ENCODE peak calls at places on chromosome 7, in ten cellular contexts. One of them, this sample, is unnamed. For H3K27me3, the result is how much of the 10 kb centered on the place peaks cover.

GRCh38 chr7:77797734-77798393 is 370 bp downstream of the TMEM60 start:
- DNase-seq in heart left ventricle: peak
- DNase-seq in cardiac muscle cell: no peak
- DNase-seq in dorsolateral prefrontal cortex: peak
- DNase-seq in neural progenitor cell: peak
- DNase-seq in GM23248: peak
- DNase-seq in WERI-Rb-1: no peak
- DNase-seq in right atrium auricular region: peak
- DNase-seq in effector memory CD4-positive, alpha-beta T cell: no peak
- DNase-seq in CD4-positive, alpha-beta memory T cell: no peak
- DNase-seq in this sample: peak

GRCh38 chr7:147240468-147240867 is 1123.9 kb downstream of the CNTNAP2 start:
- DNase-seq in right atrium auricular region: no peak
- DNase-seq in WERI-Rb-1: no peak
- DNase-seq in effector memory CD4-positive, alpha-beta T cell: no peak
- DNase-seq in GM23248: no peak
- DNase-seq in heart left ventricle: no peak
- DNase-seq in cardiac muscle cell: no peak
- DNase-seq in dorsolateral prefrontal cortex: no peak
- DNase-seq in CD4-positive, alpha-beta memory T cell: no peak
- DNase-seq in neural progenitor cell: no peak
- DNase-seq in this sample: no peak

GRCh38 chr7:1752771-1753562 is 82.9 kb downstream of the ELFN1 start:
- DNase-seq in dorsolateral prefrontal cortex: no peak
- DNase-seq in effector memory CD4-positive, alpha-beta T cell: no peak
- DNase-seq in neural progenitor cell: no peak
- DNase-seq in CD4-positive, alpha-beta memory T cell: no peak
- DNase-seq in right atrium auricular region: no peak
- DNase-seq in heart left ventricle: no peak
- DNase-seq in GM23248: no peak
- DNase-seq in WERI-Rb-1: no peak
- DNase-seq in cardiac muscle cell: no peak
- DNase-seq in this sample: no peak

GRCh38 chr7:108083980-108084379 is 46.2 kb downstream of the LAMB4 start:
- DNase-seq in effector memory CD4-positive, alpha-beta T cell: no peak
- DNase-seq in heart left ventricle: no peak
- DNase-seq in cardiac muscle cell: peak
- DNase-seq in GM23248: peak
- DNase-seq in right atrium auricular region: no peak
- DNase-seq in WERI-Rb-1: no peak
- DNase-seq in neural progenitor cell: no peak
- DNase-seq in CD4-positive, alpha-beta memory T cell: no peak
- DNase-seq in dorsolateral prefrontal cortex: no peak
- DNase-seq in this sample: no peak

GRCh38 chr7:135519233-135519688 is 9.4 kb upstream of the CNOT4 start:
- DNase-seq in heart left ventricle: no peak
- DNase-seq in dorsolateral prefrontal cortex: no peak
- DNase-seq in GM23248: no peak
- DNase-seq in right atrium auricular region: no peak
- DNase-seq in WERI-Rb-1: no peak
- DNase-seq in effector memory CD4-positive, alpha-beta T cell: no peak
- DNase-seq in cardiac muscle cell: no peak
- DNase-seq in CD4-positive, alpha-beta memory T cell: no peak
- DNase-seq in neural progenitor cell: no peak
- DNase-seq in this sample: no peak

GRCh38 chr7:96596120-96596826 is 113.4 kb downstream of the SEM1 start:
- DNase-seq in cardiac muscle cell: no peak
- DNase-seq in dorsolateral prefrontal cortex: no peak
- DNase-seq in neural progenitor cell: peak
- DNase-seq in GM23248: peak
- DNase-seq in heart left ventricle: no peak
- DNase-seq in CD4-positive, alpha-beta memory T cell: no peak
- DNase-seq in WERI-Rb-1: peak
- DNase-seq in effector memory CD4-positive, alpha-beta T cell: no peak
- DNase-seq in right atrium auricular region: no peak
- DNase-seq in this sample: no peak

GRCh38 chr7:2687881-2688318 is at the start of gene AMZ1:
- DNase-seq in WERI-Rb-1: no peak
- DNase-seq in heart left ventricle: no peak
- DNase-seq in CD4-positive, alpha-beta memory T cell: no peak
- DNase-seq in neural progenitor cell: peak
- DNase-seq in right atrium auricular region: no peak
- DNase-seq in cardiac muscle cell: no peak
- DNase-seq in effector memory CD4-positive, alpha-beta T cell: no peak
- DNase-seq in dorsolateral prefrontal cortex: no peak
- DNase-seq in GM23248: peak
- DNase-seq in this sample: no peak

GRCh38 chr7:76507723-76508406 is 2.5 kb upstream of the UPK3B start:
- DNase-seq in GM23248: peak
- DNase-seq in neural progenitor cell: peak
- DNase-seq in right atrium auricular region: no peak
- DNase-seq in heart left ventricle: no peak
- DNase-seq in WERI-Rb-1: no peak
- DNase-seq in CD4-positive, alpha-beta memory T cell: no peak
- DNase-seq in effector memory CD4-positive, alpha-beta T cell: no peak
- DNase-seq in cardiac muscle cell: no peak
- DNase-seq in dorsolateral prefrontal cortex: no peak
- DNase-seq in this sample: no peak

GRCh38 chr7:116236020-116236630 is 25.8 kb downstream of the TES start:
- DNase-seq in CD4-positive, alpha-beta memory T cell: peak
- DNase-seq in GM23248: peak
- DNase-seq in dorsolateral prefrontal cortex: no peak
- DNase-seq in WERI-Rb-1: peak
- DNase-seq in cardiac muscle cell: peak
- DNase-seq in right atrium auricular region: no peak
- DNase-seq in neural progenitor cell: peak
- DNase-seq in effector memory CD4-positive, alpha-beta T cell: peak
- DNase-seq in heart left ventricle: no peak
- DNase-seq in this sample: peak

DNA sequence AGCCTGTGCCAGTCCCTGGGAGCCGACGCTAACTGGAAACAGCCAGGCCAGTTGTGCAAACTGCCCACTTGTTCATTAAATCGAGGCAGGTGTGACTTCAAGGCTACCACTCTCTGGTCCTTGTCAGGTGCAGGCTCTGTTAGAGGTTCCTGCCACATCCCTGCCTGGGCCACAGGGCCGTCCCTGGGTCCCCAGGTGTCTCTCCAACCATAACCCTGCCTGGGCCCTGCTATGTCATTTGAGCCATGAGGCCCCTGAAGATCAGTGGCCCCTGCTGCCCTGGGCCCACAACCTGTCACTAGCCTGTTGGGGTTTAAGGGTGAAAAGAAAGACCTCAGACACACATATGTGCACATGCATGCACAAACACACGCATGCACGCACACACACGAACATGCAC is 326.9 kb downstream of the TNS3 start:
- DNase-seq in right atrium auricular region: no peak
- DNase-seq in effector memory CD4-positive, alpha-beta T cell: no peak
- DNase-seq in dorsolateral prefrontal cortex: no peak
- DNase-seq in neural progenitor cell: no peak
- DNase-seq in cardiac muscle cell: no peak
- DNase-seq in CD4-positive, alpha-beta memory T cell: no peak
- DNase-seq in WERI-Rb-1: no peak
- DNase-seq in GM23248: no peak
- DNase-seq in heart left ventricle: no peak
- DNase-seq in this sample: no peak
- H3K27ac ChIP-seq in right atrium auricular region: no peak
- H3K27ac ChIP-seq in effector memory CD4-positive, alpha-beta T cell: no peak
- H3K27ac ChIP-seq in dorsolateral prefrontal cortex: no peak
- H3K27ac ChIP-seq in neural progenitor cell: no peak
- H3K27ac ChIP-seq in cardiac muscle cell: no peak
- H3K27ac ChIP-seq in CD4-positive, alpha-beta memory T cell: no peak
- H3K27ac ChIP-seq in WERI-Rb-1: no peak
- H3K27ac ChIP-seq in GM23248: no peak
- H3K27ac ChIP-seq in heart left ventricle: no peak
- H3K27ac ChIP-seq in this sample: no peak

GRCh38 chr7:27162930-27163775 is 2.2 kb downstream of the HOXA9 start:
- DNase-seq in effector memory CD4-positive, alpha-beta T cell: no peak
- DNase-seq in GM23248: peak
- DNase-seq in neural progenitor cell: no peak
- DNase-seq in WERI-Rb-1: no peak
- DNase-seq in heart left ventricle: no peak
- DNase-seq in right atrium auricular region: no peak
- DNase-seq in CD4-positive, alpha-beta memory T cell: no peak
- DNase-seq in cardiac muscle cell: no peak
- DNase-seq in dorsolateral prefrontal cortex: no peak
- DNase-seq in this sample: no peak

GRCh38 chr7:27163776-27164380 is 1.5 kb downstream of the HOXA9 start:
- DNase-seq in neural progenitor cell: no peak
- DNase-seq in GM23248: peak
- DNase-seq in effector memory CD4-positive, alpha-beta T cell: no peak
- DNase-seq in WERI-Rb-1: no peak
- DNase-seq in CD4-positive, alpha-beta memory T cell: no peak
- DNase-seq in cardiac muscle cell: no peak
- DNase-seq in right atrium auricular region: no peak
- DNase-seq in heart left ventricle: peak
- DNase-seq in dorsolateral prefrontal cortex: no peak
- DNase-seq in this sample: no peak

GRCh38 chr7:27161214-27161720 is 4.1 kb downstream of the HOXA9 start:
- DNase-seq in CD4-positive, alpha-beta memory T cell: no peak
- DNase-seq in WERI-Rb-1: no peak
- DNase-seq in GM23248: peak
- DNase-seq in cardiac muscle cell: no peak
- DNase-seq in dorsolateral prefrontal cortex: no peak
- DNase-seq in neural progenitor cell: no peak
- DNase-seq in effector memory CD4-positive, alpha-beta T cell: no peak
- DNase-seq in right atrium auricular region: no peak
- DNase-seq in heart left ventricle: peak
- DNase-seq in this sample: no peak

GRCh38 chr7:27161721-27162547 is 3.4 kb downstream of the HOXA9 start:
- DNase-seq in WERI-Rb-1: no peak
- DNase-seq in dorsolateral prefrontal cortex: no peak
- DNase-seq in effector memory CD4-positive, alpha-beta T cell: no peak
- DNase-seq in heart left ventricle: peak
- DNase-seq in right atrium auricular region: no peak
- DNase-seq in neural progenitor cell: peak
- DNase-seq in GM23248: peak
- DNase-seq in cardiac muscle cell: no peak
- DNase-seq in CD4-positive, alpha-beta memory T cell: no peak
- DNase-seq in this sample: no peak

GRCh38 chr7:27162548-27162848 is 2.8 kb downstream of the HOXA9 start:
- DNase-seq in CD4-positive, alpha-beta memory T cell: no peak
- DNase-seq in heart left ventricle: no peak
- DNase-seq in dorsolateral prefrontal cortex: no peak
- DNase-seq in neural progenitor cell: no peak
- DNase-seq in right atrium auricular region: no peak
- DNase-seq in cardiac muscle cell: no peak
- DNase-seq in effector memory CD4-positive, alpha-beta T cell: no peak
- DNase-seq in GM23248: peak
- DNase-seq in WERI-Rb-1: no peak
- DNase-seq in this sample: no peak
- H3K4me3 ChIP-seq in CD4-positive, alpha-beta memory T cell: no peak
- H3K4me3 ChIP-seq in heart left ventricle: no peak
- H3K4me3 ChIP-seq in dorsolateral prefrontal cortex: no peak
- H3K4me3 ChIP-seq in neural progenitor cell: no peak
- H3K4me3 ChIP-seq in right atrium auricular region: no peak
- H3K4me3 ChIP-seq in cardiac muscle cell: no peak
- H3K4me3 ChIP-seq in effector memory CD4-positive, alpha-beta T cell: no peak
- H3K4me3 ChIP-seq in GM23248: peak
- H3K4me3 ChIP-seq in WERI-Rb-1: no peak
- H3K4me3 ChIP-seq in this sample: no peak

GRCh38 chr7:157521752-157522151 is 184.9 kb downstream of the DNAJB6 start:
- DNase-seq in GM23248: no peak
- DNase-seq in right atrium auricular region: peak
- DNase-seq in heart left ventricle: no peak
- DNase-seq in WERI-Rb-1: no peak
- DNase-seq in cardiac muscle cell: no peak
- DNase-seq in dorsolateral prefrontal cortex: peak
- DNase-seq in CD4-positive, alpha-beta memory T cell: no peak
- DNase-seq in neural progenitor cell: no peak
- DNase-seq in effector memory CD4-positive, alpha-beta T cell: no peak
- DNase-seq in this sample: no peak

GRCh38 chr7:157520249-157520648 is 183.4 kb downstream of the DNAJB6 start:
- DNase-seq in right atrium auricular region: peak
- DNase-seq in heart left ventricle: no peak
- DNase-seq in effector memory CD4-positive, alpha-beta T cell: no peak
- DNase-seq in cardiac muscle cell: no peak
- DNase-seq in WERI-Rb-1: no peak
- DNase-seq in dorsolateral prefrontal cortex: no peak
- DNase-seq in neural progenitor cell: no peak
- DNase-seq in CD4-positive, alpha-beta memory T cell: no peak
- DNase-seq in GM23248: no peak
- DNase-seq in this sample: no peak

GRCh38 chr7:157519798-157520244 is 183.0 kb downstream of the DNAJB6 start:
- DNase-seq in neural progenitor cell: no peak
- DNase-seq in CD4-positive, alpha-beta memory T cell: no peak
- DNase-seq in effector memory CD4-positive, alpha-beta T cell: no peak
- DNase-seq in heart left ventricle: no peak
- DNase-seq in GM23248: no peak
- DNase-seq in dorsolateral prefrontal cortex: peak
- DNase-seq in cardiac muscle cell: no peak
- DNase-seq in WERI-Rb-1: no peak
- DNase-seq in right atrium auricular region: peak
- DNase-seq in this sample: no peak

GRCh38 chr7:157522189-157522588 is 185.4 kb downstream of the DNAJB6 start:
- DNase-seq in dorsolateral prefrontal cortex: peak
- DNase-seq in right atrium auricular region: peak
- DNase-seq in cardiac muscle cell: no peak
- DNase-seq in GM23248: no peak
- DNase-seq in heart left ventricle: no peak
- DNase-seq in neural progenitor cell: no peak
- DNase-seq in CD4-positive, alpha-beta memory T cell: no peak
- DNase-seq in effector memory CD4-positive, alpha-beta T cell: no peak
- DNase-seq in WERI-Rb-1: no peak
- DNase-seq in this sample: no peak

DNA sequence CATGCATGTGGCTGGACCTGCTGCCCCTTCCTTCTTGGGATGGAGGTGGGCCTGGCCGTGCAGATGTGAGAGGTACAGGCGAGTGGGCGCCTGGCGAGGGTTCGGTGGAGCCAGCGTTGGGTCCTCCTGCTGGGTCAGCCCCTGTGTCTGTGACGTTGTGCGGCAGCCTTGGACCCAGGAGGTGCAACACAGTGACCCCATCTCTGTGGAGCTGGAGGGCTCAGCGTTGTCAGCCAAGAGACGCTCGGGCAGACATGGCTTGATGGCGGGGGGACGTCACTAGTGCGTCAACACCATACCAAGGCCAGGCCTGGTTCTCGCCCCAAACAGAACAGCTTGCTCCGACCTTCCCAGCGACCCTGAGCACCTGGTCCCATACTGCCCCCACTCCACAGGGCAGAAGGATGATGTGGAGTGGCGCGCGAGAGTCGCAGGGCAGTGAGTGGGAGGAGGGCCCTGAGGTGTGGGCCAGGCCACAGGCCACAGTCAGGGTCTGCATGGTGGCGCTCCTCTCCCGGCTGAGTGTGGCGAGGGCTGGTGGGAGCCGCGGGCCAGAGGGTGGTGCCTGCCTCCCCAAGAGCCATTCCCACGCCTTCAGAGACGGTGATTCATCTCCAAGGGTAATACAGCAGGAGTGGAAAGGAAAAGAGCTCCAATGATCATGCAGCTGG is 184.4 kb downstream of the DNAJB6 start:
- DNase-seq in GM23248: no peak
- DNase-seq in neural progenitor cell: no peak
- DNase-seq in WERI-Rb-1: no peak
- DNase-seq in effector memory CD4-positive, alpha-beta T cell: no peak
- DNase-seq in right atrium auricular region: peak
- DNase-seq in cardiac muscle cell: no peak
- DNase-seq in heart left ventricle: no peak
- DNase-seq in dorsolateral prefrontal cortex: peak
- DNase-seq in CD4-positive, alpha-beta memory T cell: no peak
- DNase-seq in this sample: no peak
- H3K27me3 ChIP-seq in GM23248: under half
- H3K27me3 ChIP-seq in neural progenitor cell: under half
- H3K27me3 ChIP-seq in WERI-Rb-1: under half
- H3K27me3 ChIP-seq in effector memory CD4-positive, alpha-beta T cell: under half
- H3K27me3 ChIP-seq in right atrium auricular region: under half
- H3K27me3 ChIP-seq in cardiac muscle cell: under half
- H3K27me3 ChIP-seq in heart left ventricle: under half
- H3K27me3 ChIP-seq in dorsolateral prefrontal cortex: under half
- H3K27me3 ChIP-seq in CD4-positive, alpha-beta memory T cell: under half
- H3K27me3 ChIP-seq in this sample: under half

GRCh38 chr7:29336851-29337627 is 142.5 kb downstream of the CHN2 start:
- DNase-seq in right atrium auricular region: no peak
- DNase-seq in dorsolateral prefrontal cortex: no peak
- DNase-seq in GM23248: no peak
- DNase-seq in neural progenitor cell: no peak
- DNase-seq in WERI-Rb-1: no peak
- DNase-seq in effector memory CD4-positive, alpha-beta T cell: no peak
- DNase-seq in heart left ventricle: no peak
- DNase-seq in cardiac muscle cell: no peak
- DNase-seq in CD4-positive, alpha-beta memory T cell: no peak
- DNase-seq in this sample: no peak
- H3K27ac ChIP-seq in right atrium auricular region: no peak
- H3K27ac ChIP-seq in dorsolateral prefrontal cortex: peak
- H3K27ac ChIP-seq in GM23248: no peak
- H3K27ac ChIP-seq in neural progenitor cell: no peak
- H3K27ac ChIP-seq in WERI-Rb-1: no peak
- H3K27ac ChIP-seq in effector memory CD4-positive, alpha-beta T cell: no peak
- H3K27ac ChIP-seq in heart left ventricle: no peak
- H3K27ac ChIP-seq in cardiac muscle cell: no peak
- H3K27ac ChIP-seq in CD4-positive, alpha-beta memory T cell: no peak
- H3K27ac ChIP-seq in this sample: no peak